ENCODE peak calls at places on chromosomes 1 and 21, in six cellular contexts. D is heart left ventricle, J is foreskin keratinocyte, N is fibroblast of lung, P is ascending aorta, M is pancreas. Q is an unnamed sample.

GRCh38 chr21:38756746-38757145 is 49.0 kb upstream of the ETS2 start:
- DNase-seq in D (no peak), P (no peak), M (no peak), J (peak; percentile 85), N (peak; percentile 86), Q (no peak)

GRCh38 chr1:168733241-168733640 is 4.2 kb upstream of the DPT start:
- DNase-seq in J (no peak), M (no peak), D (no peak), N (no peak), P (no peak), Q (no peak)

GRCh38 chr1:59156031-59156430 is 140.9 kb upstream of the FGGY start:
- DNase-seq in N (peak; percentile 43), P (no peak), M (no peak), D (no peak), J (no peak), Q (no peak)

GRCh38 chr1:207396360-207396759 is 57.8 kb upstream of the CR2 start:
- DNase-seq in D (no peak), N (no peak), J (no peak), P (no peak), M (no peak), Q (no peak)

GRCh38 chr21:38840456-38841129 is 34.9 kb downstream of the ETS2 start:
- DNase-seq in J (no peak), D (no peak), M (no peak), N (no peak), P (no peak), Q (no peak)

GRCh38 chr1:226571901-226572300 is 23.3 kb downstream of the STUM start:
- DNase-seq in M (no peak), P (no peak), D (no peak), J (no peak), N (no peak), Q (no peak)

GRCh38 chr1:184241446-184241845 is 145.4 kb upstream of the C1orf21 start:
- DNase-seq in P (no peak), D (no peak), J (no peak), M (no peak), N (no peak), Q (no peak)

GRCh38 chr1:173050865-173051264 is at the start of gene TNFSF18:
- DNase-seq in N (peak; percentile 83), M (peak; percentile 6), J (no peak), P (no peak), D (peak; percentile 26), Q (no peak)

GRCh38 chr1:86507935-86508582 is 38.8 kb upstream of the CLCA4 start:
- DNase-seq in N (peak; percentile 30), M (no peak), J (no peak), P (no peak), D (peak; percentile 21), Q (no peak)

GRCh38 chr1:230085178-230085515 is 18.1 kb downstream of the GALNT2 start:
- DNase-seq in M (no peak), P (no peak), J (peak; percentile 80), D (no peak), N (peak; percentile 36), Q (no peak)

GRCh38 chr1:215226755-215227154 is 144.2 kb downstream of the KCNK2 start:
- DNase-seq in P (no peak), N (peak; percentile 10), M (no peak), D (no peak), J (no peak), Q (no peak)

GRCh38 chr1:209884665-209885117 is 53.3 kb upstream of the SYT14 start:
- DNase-seq in N (peak; percentile 100), J (peak; percentile 98), M (peak; percentile 16), D (no peak), P (peak; percentile 29), Q (no peak)

GRCh38 chr1:209885403-209886218 is 52.4 kb upstream of the SYT14 start:
- DNase-seq in J (no peak), P (no peak), D (no peak), M (no peak), N (peak; percentile 69), Q (no peak)

GRCh38 chr1:209883341-209883971 is 54.6 kb upstream of the SYT14 start:
- DNase-seq in N (peak; percentile 95), D (no peak), J (no peak), M (no peak), P (no peak), Q (no peak)

GRCh38 chr1:209884249-209884648 is 53.8 kb upstream of the SYT14 start:
- DNase-seq in D (no peak), P (no peak), M (no peak), N (peak; percentile 80), J (no peak), Q (no peak)

GRCh38 chr1:209886219-209886536 is 51.8 kb upstream of the SYT14 start:
- DNase-seq in J (no peak), D (no peak), N (no peak), M (no peak), P (no peak), Q (no peak)
- TF ChIP-seq CTCF in J (peak; percentile 61), D (no peak), N (no peak), M (no peak), P (no peak), Q (peak; percentile 41)

GRCh38 chr21:37656899-37657298 is 259.4 kb downstream of the KCNJ6 start:
- DNase-seq in N (no peak), D (no peak), M (no peak), J (no peak), P (no peak), Q (no peak)
- TF ChIP-seq CTCF in N (no peak), D (no peak), M (no peak), J (no peak), P (no peak), Q (no peak)

GRCh38 chr1:54489627-54490240 is 58.3 kb upstream of the ACOT11 start:
- DNase-seq in J (no peak), P (no peak), M (no peak), D (no peak), N (no peak), Q (no peak)
- TF ChIP-seq CTCF in J (no peak), P (no peak), M (no peak), D (peak; percentile 10), N (no peak), Q (peak; percentile 1)

GRCh38 chr1:148352470-148353118 is 130.5 kb downstream of the PPIAL4G start:
- DNase-seq in D (no peak), P (no peak), J (no peak), M (no peak), N (no peak), Q (no peak)
- TF ChIP-seq CTCF in D (no peak), P (no peak), J (no peak), M (no peak), N (no peak), Q (no peak)

DNA sequence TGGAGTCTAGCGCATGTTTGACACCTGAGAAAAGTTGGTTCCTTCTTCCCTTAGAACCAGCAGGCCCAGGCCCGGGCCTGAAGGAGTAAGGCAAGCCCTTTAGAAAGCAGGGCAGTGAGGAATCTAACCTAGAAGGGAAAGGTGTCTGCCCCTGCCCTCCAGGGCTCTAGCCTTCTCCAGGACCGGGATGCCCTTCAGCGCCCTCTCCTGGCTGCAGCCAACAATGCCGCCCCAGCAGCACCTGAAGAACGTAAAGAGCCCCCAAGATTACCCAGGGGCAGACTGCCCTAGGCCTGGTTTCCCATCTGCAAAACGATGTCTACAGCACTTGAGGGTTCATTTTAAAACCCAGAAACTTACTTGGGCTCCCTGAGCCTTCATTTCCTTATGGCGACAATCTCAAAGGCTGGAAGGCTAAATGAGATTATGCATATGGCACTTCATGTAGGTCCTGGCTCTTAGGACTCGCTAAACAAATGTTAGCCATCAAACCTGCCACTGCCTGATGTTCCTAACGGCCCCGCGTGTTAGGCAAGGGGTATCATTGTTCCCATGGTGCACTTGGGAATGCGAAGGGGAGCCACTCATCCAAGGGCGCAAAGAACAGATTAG is 106.7 kb upstream of the KLHDC7A start:
- DNase-seq in P (no peak), J (no peak), D (no peak), N (no peak), M (no peak), Q (no peak)
- TF ChIP-seq CTCF in P (no peak), J (peak; percentile 17), D (no peak), N (no peak), M (peak; percentile 15), Q (peak; percentile 39)

DNA sequence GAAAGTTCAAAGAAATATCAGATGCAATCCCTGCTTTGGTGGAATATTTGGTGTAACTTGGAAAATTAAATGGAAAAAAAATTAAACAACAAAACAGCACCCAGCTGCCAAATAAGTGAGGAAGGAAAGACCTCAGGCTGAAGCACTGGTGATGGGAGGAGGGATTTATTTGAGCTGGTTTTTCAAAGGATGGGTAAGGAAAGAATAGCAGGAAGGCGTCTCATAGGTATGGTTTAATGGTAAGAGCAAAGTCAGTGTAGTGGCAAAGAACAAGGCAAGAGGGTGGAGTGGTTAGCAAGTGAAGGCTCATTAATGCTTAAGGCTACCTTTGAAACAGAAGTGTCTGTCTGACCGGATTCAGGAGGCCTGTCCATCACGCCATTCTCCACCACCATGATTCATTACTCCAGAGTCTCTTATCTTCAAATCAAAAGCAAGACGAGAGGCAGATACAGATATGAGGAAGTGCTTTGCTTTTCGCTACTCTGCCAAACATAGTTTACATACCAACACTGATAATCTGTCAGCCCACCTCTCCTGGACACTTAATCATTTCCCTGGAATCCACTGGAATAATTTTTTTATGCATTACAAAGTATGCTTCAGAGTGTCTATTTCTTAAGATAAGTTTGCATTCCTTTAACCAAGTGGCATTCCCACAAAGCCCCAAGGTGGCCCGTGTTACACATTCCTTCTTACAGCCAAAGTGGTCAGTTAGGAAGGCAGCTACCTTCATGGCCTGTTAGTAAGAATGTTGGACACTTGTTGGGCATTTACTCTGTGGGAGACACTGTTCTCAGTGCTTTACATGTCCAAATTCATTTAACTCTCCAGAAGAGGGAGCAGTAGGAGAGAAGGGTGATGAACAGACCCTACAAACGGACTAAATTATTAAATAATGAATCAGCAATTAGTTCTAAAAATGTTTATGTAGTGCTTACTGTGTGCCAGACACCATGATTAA is 146.6 kb downstream of the ROR1 start:
- DNase-seq in N (peak; percentile 99), P (no peak), M (no peak), D (no peak), J (peak; percentile 85), Q (no peak)
- TF ChIP-seq CTCF in N (peak; percentile 43), P (no peak), M (no peak), D (no peak), J (peak; percentile 75), Q (no peak)

Q was measured in dorsolateral prefrontal cortex.